ENCODE peak calls at places on chromosome 7, in six cellular contexts. R is colonic mucosa; Z is CD8-positive, alpha-beta T cell; B is GM10248; D is type B pancreatic cell; I is dorsolateral prefrontal cortex. H is an unnamed sample.

GRCh38 chr7:1533569-1534329 is 3.2 kb downstream of the MAFK start:
- DNase-seq in D (no peak), Z (no peak), B (peak; percentile 77), R (no peak), I (no peak), H (no peak)

GRCh38 chr7:32943654-32944030 is 13.6 kb upstream of the FKBP9 start:
- DNase-seq in B (no peak), Z (no peak), D (no peak), R (no peak), I (no peak), H (no peak)

GRCh38 chr7:119664601-119665000 is 608.4 kb upstream of the KCND2 start:
- DNase-seq in I (no peak), D (no peak), R (no peak), Z (no peak), B (no peak), H (no peak)

GRCh38 chr7:20417675-20418382 is 87.1 kb downstream of the ITGB8 start:
- DNase-seq in I (no peak), D (no peak), B (no peak), R (peak; percentile 41), Z (no peak), H (no peak)

GRCh38 chr7:148142660-148143248 is 447.8 kb upstream of the C7orf33 start:
- DNase-seq in B (no peak), D (no peak), Z (no peak), I (no peak), R (peak; percentile 40), H (peak; percentile 25)

GRCh38 chr7:112624416-112624815 is 143.6 kb downstream of the LSMEM1 start:
- DNase-seq in B (no peak), R (no peak), Z (no peak), D (no peak), I (no peak), H (no peak)

GRCh38 chr7:91759205-91759863 is 121.2 kb downstream of the MTERF1 start:
- DNase-seq in I (no peak), D (no peak), R (peak; percentile 95), B (no peak), Z (no peak), H (peak; percentile 48)

GRCh38 chr7:41108821-41109220 is 594.1 kb downstream of the INHBA start:
- DNase-seq in D (no peak), I (no peak), R (no peak), B (no peak), Z (no peak), H (no peak)

GRCh38 chr7:28176174-28176573 is 4.4 kb downstream of the JAZF1 start:
- DNase-seq in D (no peak), Z (no peak), I (no peak), B (no peak), R (no peak), H (no peak)

GRCh38 chr7:31410265-31410664 is 69.7 kb upstream of the NEUROD6 start:
- DNase-seq in D (no peak), R (no peak), B (no peak), Z (no peak), I (no peak), H (no peak)

GRCh38 chr7:152894295-152895170 is 135.0 kb downstream of the ACTR3B start:
- DNase-seq in I (no peak), R (no peak), D (no peak), B (peak; percentile 82), Z (no peak), H (peak; percentile 73)

GRCh38 chr7:65951837-65952578 is 30.0 kb downstream of the GUSB start:
- DNase-seq in Z (no peak), D (no peak), B (no peak), I (no peak), R (peak; percentile 12), H (no peak)

GRCh38 chr7:86972072-86972471 is 87.4 kb downstream of the ELAPOR2 start:
- DNase-seq in R (no peak), B (no peak), Z (no peak), D (no peak), I (no peak), H (no peak)

GRCh38 chr7:15602236-15602635 is 40.4 kb upstream of the AGMO start:
- DNase-seq in Z (no peak), B (no peak), I (no peak), R (no peak), D (no peak), H (no peak)

GRCh38 chr7:155232911-155233702 is 64.6 kb upstream of the INSIG1 start:
- DNase-seq in R (no peak), I (no peak), Z (no peak), D (no peak), B (no peak), H (no peak)

GRCh38 chr7:100190059-100190711 is 12.5 kb downstream of the STAG3 start:
- DNase-seq in D (no peak), B (peak; percentile 39), Z (no peak), I (no peak), R (no peak), H (no peak)

GRCh38 chr7:95607477-95608010 is 11.2 kb upstream of the PDK4 start:
- DNase-seq in I (no peak), D (no peak), B (no peak), Z (no peak), R (peak; percentile 27), H (no peak)

GRCh38 chr7:36131026-36131425 is 22.0 kb upstream of the EEPD1 start:
- DNase-seq in Z (no peak), I (no peak), R (no peak), B (no peak), D (no peak), H (no peak)

GRCh38 chr7:47154781-47155180 is 427.1 kb downstream of the TNS3 start:
- DNase-seq in Z (no peak), D (no peak), I (no peak), R (no peak), B (no peak), H (no peak)

GRCh38 chr7:70480913-70481579 is 650.9 kb upstream of the GALNT17 start:
- DNase-seq in R (no peak), Z (no peak), I (no peak), B (no peak), D (no peak), H (no peak)

GRCh38 chr7:151637781-151638261 is 118.1 kb upstream of the RHEB start:
- DNase-seq in R (no peak), D (no peak), I (no peak), Z (no peak), B (no peak), H (no peak)

GRCh38 chr7:87225696-87226095 is 6.2 kb upstream of the TMEM243 start:
- DNase-seq in Z (no peak), I (no peak), R (no peak), B (no peak), D (no peak), H (no peak)

GRCh38 chr7:132646064-132646463 is 69.8 kb upstream of the PLXNA4 start:
- DNase-seq in R (no peak), Z (no peak), I (no peak), B (no peak), D (no peak), H (no peak)

GRCh38 chr7:114431198-114431597 is 16.6 kb downstream of the FOXP2 start:
- DNase-seq in Z (no peak), I (no peak), D (no peak), B (no peak), R (no peak), H (no peak)

GRCh38 chr7:114428211-114428610 is 13.6 kb downstream of the FOXP2 start:
- DNase-seq in R (no peak), Z (no peak), D (no peak), I (no peak), B (no peak), H (no peak)

GRCh38 chr7:114426824-114427223 is 12.2 kb downstream of the FOXP2 start:
- DNase-seq in D (no peak), I (no peak), R (no peak), B (no peak), Z (no peak), H (no peak)

DNA sequence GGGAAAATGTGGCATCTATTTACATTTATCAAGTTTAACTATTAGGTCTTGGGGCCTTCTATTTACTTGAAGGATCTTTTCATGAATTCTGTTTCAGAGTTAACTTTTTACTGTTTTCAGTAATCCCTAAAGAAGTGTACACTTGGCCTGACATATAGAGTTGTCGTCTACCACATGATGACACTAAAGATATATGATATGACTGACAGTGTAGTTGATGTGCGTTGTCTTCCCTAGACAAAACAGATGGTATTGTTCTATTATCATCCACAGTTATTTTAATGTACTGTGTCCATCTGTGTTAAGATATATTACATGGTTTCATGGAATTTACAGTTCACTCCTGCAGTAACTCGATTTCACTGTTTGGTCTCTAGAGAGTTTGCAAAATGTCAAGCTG is 18.0 kb downstream of the FOXP2 start:
- DNase-seq in R (no peak), D (no peak), Z (no peak), I (no peak), B (no peak), H (no peak)
- TF ChIP-seq CTCF in R (no peak), D (no peak), Z (no peak), I (no peak), B (no peak), H (no peak)

GRCh38 chr7:26777383-26777782 is 87.0 kb downstream of the SKAP2 start:
- DNase-seq in D (no peak), Z (no peak), B (no peak), I (no peak), R (no peak), H (no peak)
- TF ChIP-seq CTCF in D (peak; percentile 18), Z (no peak), B (no peak), I (no peak), R (no peak), H (no peak)

GRCh38 chr7:136870799-136871487 is 2.5 kb downstream of the CHRM2 start:
- DNase-seq in R (no peak), D (peak; percentile 66), B (no peak), I (peak; percentile 42), Z (no peak), H (peak; percentile 59)

GRCh38 chr7:136877990-136878389 is 9.5 kb downstream of the CHRM2 start:
- DNase-seq in I (no peak), Z (no peak), R (no peak), B (no peak), D (no peak), H (no peak)

GRCh38 chr7:136877509-136877908 is 9.1 kb downstream of the CHRM2 start:
- DNase-seq in D (no peak), Z (no peak), R (no peak), B (no peak), I (no peak), H (no peak)

GRCh38 chr7:136869991-136870798 is 1.7 kb downstream of the CHRM2 start:
- DNase-seq in D (peak; percentile 57), B (no peak), R (no peak), Z (no peak), I (peak; percentile 43), H (peak; percentile 26)

DNA sequence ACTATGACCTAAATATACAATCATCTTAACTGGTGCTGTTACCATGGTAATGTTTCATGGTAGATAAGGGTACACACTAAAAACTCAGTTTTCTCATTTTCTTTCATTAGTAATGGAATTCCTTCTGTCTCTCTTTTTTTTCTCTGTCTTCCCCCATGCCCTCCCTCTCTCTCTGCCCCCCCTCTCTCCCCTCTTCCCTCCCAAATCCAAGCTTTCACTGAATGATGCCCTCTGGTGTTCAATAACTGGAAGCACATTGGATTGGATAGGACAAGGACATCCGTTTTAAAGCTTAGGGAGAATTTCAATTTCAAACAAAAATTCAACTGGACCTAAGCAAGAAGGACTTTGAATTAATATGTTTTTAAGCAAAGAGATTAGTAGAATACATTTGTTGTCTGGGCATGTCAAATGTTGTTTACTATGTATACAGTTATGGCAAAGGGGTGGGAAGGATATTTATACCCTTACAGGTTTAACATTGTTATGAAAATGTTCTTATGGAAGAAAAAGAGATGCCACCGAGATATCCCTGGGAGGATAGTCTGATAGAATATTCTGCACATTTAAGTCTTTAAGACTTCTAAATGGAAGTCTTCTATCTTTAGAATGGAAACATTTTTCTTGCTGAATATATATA is 6.1 kb downstream of the CHRM2 start:
- DNase-seq in R (no peak), I (no peak), B (no peak), D (no peak), Z (no peak), H (no peak)
- TF ChIP-seq CTCF in R (no peak), I (peak; percentile 22), B (peak; percentile 24), D (peak; percentile 77), Z (no peak), H (peak; percentile 46)

GRCh38 chr7:116832692-116833091 is 29.7 kb upstream of the CAPZA2 start:
- DNase-seq in R (no peak), D (no peak), I (no peak), Z (no peak), B (no peak), H (no peak)
- TF ChIP-seq CTCF in R (no peak), D (no peak), I (no peak), Z (no peak), B (no peak), H (no peak)

H was measured in nephron progenitor cell.